ENCODE peak calls at places on chromosomes 13 and 19, in ten cellular contexts. R is neural crest cell, T is GM10248, A is endothelial cell, D is astrocyte of the spinal cord, Y is A549, E is choroid plexus epithelial cell, S is body of pancreas, P is natural killer cell, K is left lung. O is an unnamed sample.

GRCh38 chr19:7940841-7941240 is 2.6 kb downstream of the TIMM44 start:
- DNase-seq in E (no peak), Y (no peak), T (no peak), A (no peak), D (no peak), S (no peak), P (no peak), K (no peak), R (no peak), O (no peak)

GRCh38 chr13:111514646-111515617 is 194.5 kb downstream of the TEX29 start:
- DNase-seq in D (no peak), A (no peak), K (no peak), S (no peak), Y (no peak), P (no peak), R (no peak), E (no peak), T (no peak), O (no peak)

GRCh38 chr19:33438016-33438671 is 64.6 kb downstream of the CEBPG start:
- DNase-seq in D (peak), R (no peak), Y (no peak), K (peak), A (peak), T (no peak), P (no peak), E (peak), S (no peak), O (peak)

GRCh38 chr13:33797622-33798021 is 20.3 kb upstream of the RFC3 start:
- DNase-seq in S (no peak), P (no peak), Y (no peak), D (peak), K (no peak), E (peak), R (no peak), A (no peak), T (no peak), O (peak)

GRCh38 chr19:47229674-47230121 is 1.3 kb downstream of the BBC3 start:
- DNase-seq in R (no peak), P (no peak), A (no peak), T (peak), D (peak), Y (peak), K (no peak), E (peak), S (no peak), O (peak)

GRCh38 chr19:11421607-11422098 is 2.5 kb upstream of the RGL3 start:
- DNase-seq in K (peak), S (peak), D (no peak), T (peak), Y (peak), R (peak), A (peak), P (peak), E (no peak), O (no peak)

GRCh38 chr19:15450528-15450890 is 753 bp upstream of the WIZ start:
- DNase-seq in E (no peak), D (no peak), S (no peak), P (no peak), Y (no peak), T (no peak), R (no peak), K (no peak), A (no peak), O (no peak)

GRCh38 chr19:16889429-16889882 is 657 bp downstream of the F2RL3 start:
- DNase-seq in E (no peak), D (no peak), S (no peak), R (no peak), P (no peak), T (no peak), A (no peak), K (no peak), Y (no peak), O (peak)

GRCh38 chr19:49665301-49666119 is at the start of the genes BCL2L12 and IRF3:
- DNase-seq in D (peak), A (peak), E (peak), S (peak), P (peak), R (peak), K (peak), Y (peak), T (peak), O (peak)

GRCh38 chr19:18137242-18137641 is 15.7 kb upstream of the PIK3R2 start:
- DNase-seq in P (no peak), T (no peak), A (no peak), Y (no peak), K (no peak), S (no peak), E (no peak), D (no peak), R (no peak), O (no peak)
- TF ChIP-seq CTCF in P (no peak), T (no peak), A (no peak), Y (no peak), K (no peak), S (no peak), E (no peak), D (no peak), R (no peak), O (no peak)

DNA sequence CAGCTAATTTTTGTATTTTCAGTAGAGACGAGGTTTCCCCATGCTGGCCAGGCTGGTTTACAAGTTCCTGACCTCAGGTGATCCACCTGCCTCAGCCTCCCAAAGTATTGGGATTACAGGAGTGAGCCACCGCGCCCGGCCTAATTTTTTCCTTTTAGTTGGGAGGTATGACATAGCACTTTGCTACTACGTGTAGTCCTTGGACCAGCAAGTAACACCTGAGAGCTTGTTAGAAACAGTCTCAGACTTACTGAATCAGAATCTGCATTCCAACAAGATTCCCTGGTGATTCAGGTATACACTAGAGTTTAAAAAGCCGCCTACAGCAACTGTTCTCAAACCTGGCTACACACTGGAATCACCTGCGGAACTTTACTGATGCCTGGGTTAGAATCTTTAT is 1.8 kb upstream of the FARP1 start:
- DNase-seq in P (no peak), Y (no peak), R (no peak), T (no peak), S (no peak), A (no peak), D (no peak), K (no peak), E (no peak), O (no peak)
- TF ChIP-seq CTCF in P (no peak), Y (no peak), R (no peak), T (no peak), S (no peak), A (no peak), D (no peak), K (no peak), E (no peak), O (no peak)

DNA sequence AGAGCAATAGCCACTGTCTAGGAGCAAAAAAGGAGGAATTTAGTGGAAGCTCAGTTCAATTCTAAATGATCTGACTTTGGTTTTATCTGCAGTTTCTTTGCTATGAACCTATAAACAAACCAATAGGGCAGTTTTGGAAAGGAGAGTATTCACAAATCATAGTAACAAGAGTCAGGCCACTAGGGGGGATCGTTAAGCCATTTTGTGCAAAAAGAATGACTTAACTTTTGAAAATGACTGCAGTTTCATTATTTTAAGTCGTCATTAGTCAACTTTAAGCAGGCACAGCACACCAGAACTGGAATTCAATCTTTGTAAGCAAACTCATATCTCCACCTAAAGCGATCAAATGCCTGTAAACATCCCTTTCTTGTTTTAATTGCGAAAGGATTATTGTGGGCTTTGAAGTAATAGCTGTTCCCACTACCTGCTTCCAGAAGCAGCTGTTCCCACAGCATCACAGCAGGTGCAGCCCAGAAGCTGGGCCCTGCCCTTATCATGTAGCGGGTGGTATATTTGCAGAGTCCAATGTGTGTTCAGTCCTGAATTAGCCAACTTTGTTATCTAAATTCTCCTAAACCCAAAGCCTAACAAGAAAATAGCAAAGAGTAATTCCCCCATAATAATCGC is 51.5 kb downstream of the SOX21 start:
- DNase-seq in S (no peak), K (no peak), Y (peak), R (peak), D (peak), A (peak), P (no peak), E (peak), T (no peak), O (peak)
- TF ChIP-seq CTCF in S (no peak), K (no peak), Y (peak), R (peak), D (peak), A (no peak), P (no peak), E (peak), T (peak), O (peak)

GRCh38 chr13:32650705-32651311 is 64.6 kb downstream of the PDS5B start:
- DNase-seq in S (peak), T (peak), Y (peak), D (peak), K (no peak), R (peak), P (no peak), A (peak), E (peak), O (peak)
- TF ChIP-seq CTCF in S (peak), T (peak), Y (peak), D (peak), K (peak), R (peak), P (peak), A (peak), E (peak), O (peak)

O was measured in PC-3.